ENCODE peak calls at places on chromosomes 3 and 15, in seven cellular contexts. N is stomach, P is A549, R is upper lobe of left lung, S is tibial nerve, V is GM12878, B is suprapubic skin. L is an unnamed sample.

GRCh38 chr3:38834110-38834509 is 18.1 kb upstream of the SCN10A start:
- DNase-seq in N (no peak), P (peak), R (peak), S (peak), V (no peak), B (peak), L (peak)

GRCh38 chr3:183699238-183699947 is 1.8 kb downstream of the YEATS2 start:
- DNase-seq in N (no peak), P (no peak), R (peak), S (no peak), V (no peak), B (no peak), L (no peak)

GRCh38 chr3:4757056-4757948 is 221.9 kb upstream of the BHLHE40 start:
- DNase-seq in N (peak), P (no peak), R (no peak), S (no peak), V (no peak), B (no peak), L (no peak)

GRCh38 chr3:196947136-196947859 is 5.0 kb upstream of the NCBP2 start:
- DNase-seq in N (no peak), P (peak), R (no peak), S (no peak), V (no peak), B (no peak), L (no peak)

GRCh38 chr15:57130956-57131355 is 212.5 kb downstream of the TCF12 start:
- DNase-seq in N (no peak), P (no peak), R (no peak), S (no peak), V (no peak), B (no peak), L (no peak)

GRCh38 chr15:64305261-64305660 is 50.7 kb downstream of the CSNK1G1 start:
- DNase-seq in N (no peak), P (no peak), R (no peak), S (no peak), V (no peak), B (no peak), L (no peak)

GRCh38 chr3:38457111-38458003 is 3.7 kb downstream of the ACVR2B start:
- DNase-seq in N (no peak), P (no peak), R (peak), S (no peak), V (no peak), B (no peak), L (no peak)

GRCh38 chr3:122694966-122695365 is 14.3 kb downstream of the PARP14 start:
- DNase-seq in N (no peak), P (no peak), R (no peak), S (no peak), V (peak), B (no peak), L (no peak)

GRCh38 chr15:63491116-63491817 is 13.1 kb upstream of the USP3 start:
- DNase-seq in N (no peak), P (no peak), R (no peak), S (no peak), V (no peak), B (no peak), L (no peak)

GRCh38 chr3:34635352-34635850 is 837.0 kb downstream of the PDCD6IP start:
- DNase-seq in N (no peak), P (no peak), R (no peak), S (no peak), V (no peak), B (no peak), L (no peak)

DNA sequence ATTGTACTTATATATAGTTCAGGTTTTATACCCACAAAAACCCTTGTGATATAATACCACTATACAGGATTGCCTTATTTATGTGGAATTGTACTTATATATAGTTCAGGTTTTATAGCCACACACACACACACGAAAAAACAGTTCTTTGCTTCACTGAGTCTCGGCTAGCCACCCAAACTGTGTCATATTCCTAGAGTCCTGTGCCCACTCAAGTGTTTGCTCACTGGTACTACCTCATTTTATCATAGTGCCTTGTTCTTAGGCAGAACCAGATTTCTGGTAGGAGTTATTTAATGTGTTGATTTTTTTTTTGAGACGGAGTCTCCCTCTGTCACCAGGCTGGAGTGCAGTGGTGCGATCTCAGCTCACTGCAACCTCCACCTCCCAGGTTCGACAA is 12.5 kb downstream of the RASA2 start:
- DNase-seq in N (no peak), P (no peak), R (no peak), S (no peak), V (no peak), B (no peak), L (no peak)
- TF ChIP-seq EP300 in N (no peak), P (no peak), R (no peak), S (no peak), V (no peak), B (no peak), L (no peak)

GRCh38 chr3:77541203-77541922 is 501.5 kb downstream of the ROBO2 start:
- DNase-seq in N (no peak), P (no peak), R (peak), S (no peak), V (no peak), B (no peak), L (no peak)
- TF ChIP-seq EP300 in N (no peak), P (no peak), R (no peak), S (no peak), V (no peak), B (no peak), L (no peak)

DNA sequence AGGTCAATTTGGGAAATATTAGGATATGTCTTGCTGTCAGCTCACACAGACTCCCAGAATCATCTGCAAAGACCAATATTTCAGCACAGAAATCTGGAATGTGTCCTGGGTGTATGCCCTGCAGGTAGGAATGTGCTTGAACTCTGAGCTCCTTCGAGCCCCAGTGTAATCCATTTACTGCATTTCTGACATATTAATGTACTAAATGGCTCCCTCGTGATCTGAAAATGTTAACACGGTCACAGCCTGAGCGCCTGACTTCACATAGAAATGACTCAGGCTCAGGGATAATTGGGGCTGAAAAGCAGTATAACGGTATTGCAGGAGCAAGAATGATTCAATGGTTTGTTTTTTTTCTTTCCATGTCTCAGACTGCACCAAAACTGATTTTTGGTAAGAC is 50.0 kb downstream of the DCLK3 start:
- DNase-seq in N (no peak), P (no peak), R (no peak), S (no peak), V (no peak), B (no peak), L (no peak)
- TF ChIP-seq EP300 in N (no peak), P (no peak), R (no peak), S (no peak), V (no peak), B (no peak), L (no peak)

GRCh38 chr3:188262913-188263683 is 109.1 kb downstream of the LPP start:
- DNase-seq in N (no peak), P (no peak), R (peak), S (no peak), V (no peak), B (no peak), L (no peak)
- TF ChIP-seq EP300 in N (peak), P (peak), R (peak), S (peak), V (no peak), B (peak), L (no peak)

DNA sequence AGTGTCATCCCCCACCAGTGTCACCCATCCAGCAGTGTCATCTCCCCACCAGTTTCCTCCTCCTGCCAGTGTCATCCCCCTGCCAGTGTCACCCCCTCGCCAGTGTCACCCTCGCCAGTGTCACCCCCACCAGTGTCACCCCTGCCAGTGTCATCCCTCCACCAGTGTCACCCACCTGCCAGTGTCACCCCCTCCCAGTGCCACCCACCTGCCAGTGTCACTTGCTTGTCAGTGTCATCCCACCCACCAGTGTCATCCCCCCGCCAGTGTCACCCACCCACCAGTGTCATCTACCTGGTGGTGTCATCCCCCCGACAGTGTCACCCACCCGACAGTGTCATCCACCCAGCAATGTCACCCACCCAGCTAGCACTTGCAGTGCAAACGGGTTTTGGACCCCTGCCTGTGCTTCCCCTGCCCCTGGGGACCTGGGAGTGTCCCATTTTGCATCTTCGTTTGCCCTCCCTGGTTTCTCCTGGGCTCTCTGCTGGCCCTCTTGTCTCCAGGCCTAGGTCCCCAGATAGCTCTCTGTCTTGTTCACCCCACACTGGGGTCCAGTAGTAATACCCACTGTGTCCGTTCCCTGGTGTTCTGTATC is 99.8 kb upstream of the PRR20G start:
- DNase-seq in N (peak), P (no peak), R (no peak), S (no peak), V (no peak), B (peak), L (peak)
- TF ChIP-seq EP300 in N (no peak), P (no peak), R (no peak), S (no peak), V (no peak), B (no peak), L (no peak)

GRCh38 chr3:189962466-189962865 is 158.2 kb downstream of the P3H2 start:
- DNase-seq in N (no peak), P (no peak), R (no peak), S (no peak), V (no peak), B (no peak), L (no peak)
- TF ChIP-seq EP300 in N (no peak), P (no peak), R (no peak), S (no peak), V (no peak), B (no peak), L (no peak)

GRCh38 chr3:101850327-101851048 is 1.2 kb downstream of the NFKBIZ start:
- DNase-seq in N (no peak), P (no peak), R (no peak), S (no peak), V (peak), B (no peak), L (no peak)

GRCh38 chr3:101848326-101848725 is 988 bp upstream of the NFKBIZ start:
- DNase-seq in N (no peak), P (no peak), R (no peak), S (no peak), V (no peak), B (no peak), L (no peak)

GRCh38 chr3:101847328-101847727 is 2.0 kb upstream of the NFKBIZ start:
- DNase-seq in N (no peak), P (no peak), R (no peak), S (no peak), V (no peak), B (no peak), L (no peak)

GRCh38 chr3:101849714-101850326 is 506 bp downstream of the NFKBIZ start:
- DNase-seq in N (peak), P (no peak), R (no peak), S (peak), V (no peak), B (peak), L (peak)

DNA sequence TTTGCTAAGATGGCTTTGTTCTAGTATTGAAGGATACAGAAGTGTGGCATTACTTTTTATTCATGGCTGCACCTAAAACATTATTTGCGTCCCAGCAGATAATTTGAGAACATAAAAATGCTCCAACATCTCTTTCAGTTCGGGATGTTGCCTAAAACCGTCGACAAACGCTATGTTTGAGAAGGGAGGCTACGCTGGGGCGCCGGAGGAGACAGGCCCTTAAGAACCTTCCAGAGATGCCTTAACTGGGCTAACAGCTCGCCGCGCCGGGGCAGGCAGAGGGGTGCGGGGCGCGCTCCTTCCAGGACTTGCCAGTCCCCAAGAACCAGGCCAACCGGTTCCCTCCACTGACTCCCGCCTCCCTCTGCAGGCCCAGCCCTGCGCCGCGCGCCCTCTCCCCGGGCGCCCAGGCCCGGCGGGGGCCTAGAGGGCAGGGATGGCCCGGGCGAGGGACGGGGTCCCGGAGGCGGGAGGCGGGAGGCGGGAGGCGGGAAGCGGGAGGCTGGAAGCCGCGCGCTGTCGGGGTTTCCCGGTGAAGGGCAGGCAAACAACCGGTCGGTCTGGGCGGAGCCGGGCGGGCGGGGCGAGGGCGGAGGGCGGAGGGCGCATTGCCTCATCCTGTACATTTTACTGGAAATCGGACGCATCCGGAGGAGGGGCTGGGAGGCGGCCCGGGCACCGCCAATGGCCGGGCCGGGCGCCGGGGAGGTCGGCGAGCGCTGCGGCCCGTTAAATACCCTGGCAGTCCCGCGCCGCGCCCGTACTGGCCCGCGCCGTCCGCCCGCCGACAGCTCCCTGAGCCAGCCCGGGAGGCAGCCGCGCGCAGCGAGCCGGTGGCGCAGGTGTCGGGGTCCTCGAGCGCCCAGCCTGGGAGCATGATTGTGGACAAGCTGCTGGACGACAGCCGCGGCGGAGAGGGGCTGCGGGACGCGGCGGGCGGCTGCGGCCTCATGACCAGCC is at the start of gene NFKBIZ:
- DNase-seq in N (peak), P (peak), R (peak), S (peak), V (no peak), B (peak), L (peak)
- TF ChIP-seq EP300 in N (peak), P (no peak), R (peak), S (no peak), V (no peak), B (no peak), L (peak)

GRCh38 chr15:59817834-59818233 is 128.7 kb upstream of the BNIP2 start:
- DNase-seq in N (no peak), P (no peak), R (no peak), S (no peak), V (no peak), B (no peak), L (no peak)

GRCh38 chr15:59814409-59814808 is 125.3 kb upstream of the BNIP2 start:
- DNase-seq in N (no peak), P (no peak), R (no peak), S (no peak), V (no peak), B (no peak), L (no peak)

GRCh38 chr15:59819047-59819446 is 129.9 kb upstream of the BNIP2 start:
- DNase-seq in N (no peak), P (no peak), R (no peak), S (no peak), V (no peak), B (no peak), L (no peak)
- TF ChIP-seq EP300 in N (no peak), P (no peak), R (no peak), S (no peak), V (no peak), B (no peak), L (no peak)

L was measured in ovary.